ENCODE peak calls at places on chromosomes 13 and 19, in eight cellular contexts. Z is NB4; U is AG04450; S is hypothalamus; X is activated B cell treated with CpG ODN at 0.5 μM for 24 hours; B is stimulated activated effector memory CD8-positive, alpha-beta T cell treated with anti-CD3 and anti-CD28 coated beads, Interleukin-12 subunit alpha, Interleukin-12 subunit beta, amount 100 ng/mL, for 72 hours; A is Caco-2; I is stimulated activated CD4-positive, alpha-beta T cell treated with anti-CD3 and anti-CD28 coated beads, Interleukin-1b, Interleukin-23, amount 100 ng/mL, for 48 hours. E is an unnamed sample.

GRCh38 chr13:83216521-83217245 is 665.6 kb downstream of the SLITRK1 start:
- DNase-seq in S (no peak), B (no peak), X (no peak), I (no peak), U (peak), Z (no peak), A (no peak), E (no peak)

GRCh38 chr19:8334458-8335342 is 8.4 kb downstream of the KANK3 start:
- DNase-seq in B (peak), U (no peak), I (peak), X (no peak), A (peak), S (no peak), Z (peak), E (no peak)

GRCh38 chr19:53294786-53295441 is 27.4 kb upstream of the VN1R4 start:
- DNase-seq in U (no peak), Z (no peak), S (no peak), B (no peak), A (no peak), X (no peak), I (no peak), E (peak)

GRCh38 chr19:24159707-24160106 is 72.7 kb downstream of the ZNF254 start:
- DNase-seq in S (no peak), A (no peak), Z (peak), X (no peak), B (no peak), I (no peak), U (no peak), E (peak)

GRCh38 chr13:38180100-38180499 is 169.6 kb upstream of the UFM1 start:
- DNase-seq in Z (no peak), U (no peak), I (no peak), A (no peak), X (no peak), S (no peak), B (no peak), E (no peak)

GRCh38 chr19:39737351-39737750 is 478 bp downstream of the CLC start:
- DNase-seq in A (no peak), U (no peak), I (peak), X (no peak), B (no peak), Z (no peak), S (no peak), E (no peak)

GRCh38 chr13:113926951-113927660 is 46.8 kb downstream of the C13orf46 start:
- DNase-seq in B (no peak), S (no peak), I (no peak), A (peak), Z (no peak), U (no peak), X (peak), E (no peak)

GRCh38 chr13:32751340-32751739 is 165.1 kb downstream of the PDS5B start:
- DNase-seq in U (no peak), Z (no peak), A (no peak), I (no peak), S (no peak), B (no peak), X (no peak), E (no peak)

GRCh38 chr13:110449225-110450015 is 112.1 kb downstream of the RAB20 start:
- DNase-seq in S (no peak), B (no peak), I (no peak), U (no peak), Z (no peak), A (no peak), X (no peak), E (no peak)

GRCh38 chr13:98384739-98385138 is 192.2 kb downstream of the STK24 start:
- DNase-seq in A (no peak), B (no peak), S (no peak), U (no peak), I (no peak), Z (no peak), X (no peak), E (no peak)

GRCh38 chr13:26480246-26480855 is 77.1 kb upstream of the WASF3 start:
- DNase-seq in I (no peak), X (no peak), U (no peak), B (no peak), S (no peak), Z (no peak), A (no peak), E (no peak)

GRCh38 chr13:48431431-48431830 is 18.5 kb upstream of the LPAR6 start:
- DNase-seq in X (no peak), S (no peak), B (no peak), I (no peak), U (no peak), A (no peak), Z (no peak), E (no peak)

GRCh38 chr13:38223093-38223492 is 126.6 kb upstream of the UFM1 start:
- DNase-seq in X (no peak), I (no peak), A (no peak), S (no peak), U (no peak), Z (peak), B (no peak), E (peak)

GRCh38 chr19:32570081-32570785 is 10.8 kb upstream of the PDCD5 start:
- DNase-seq in U (peak), A (peak), Z (peak), S (peak), X (no peak), B (no peak), I (peak), E (peak)

GRCh38 chr19:8615813-8616596 is 5.5 kb upstream of the ADAMTS10 start:
- DNase-seq in U (no peak), S (no peak), B (peak), X (no peak), I (peak), Z (peak), A (peak), E (peak)

GRCh38 chr13:98649861-98650260 is 73.0 kb upstream of the STK24 start:
- DNase-seq in A (no peak), U (no peak), I (no peak), Z (no peak), B (no peak), S (no peak), X (no peak), E (no peak)

E was measured in OCI-M1.